ENCODE peak calls at places on chromosomes 1 and 21, in nine cellular contexts. F is lower lobe of right lung, T is AG04450, W is fibroblast of mammary gland, L is PC-9, N is BJ, U is left ventricle myocardium inferior, M is upper lobe of left lung, X is AG09309. B is an unnamed sample.

GRCh38 chr1:61358770-61359455 is 276.6 kb downstream of the NFIA start:
- DNase-seq in W (peak), L (no peak), M (no peak), N (no peak), U (no peak), T (no peak), F (no peak), X (no peak), B (no peak)

GRCh38 chr1:30888391-30888790 is 20.2 kb downstream of the SDC3 start:
- DNase-seq in F (no peak), L (no peak), N (peak), M (no peak), X (peak), U (peak), W (peak), T (peak), B (no peak)

GRCh38 chr1:76595024-76595423 is 272.3 kb upstream of the ST6GALNAC5 start:
- DNase-seq in N (no peak), L (peak), F (no peak), T (no peak), U (no peak), W (no peak), X (no peak), M (no peak), B (no peak)

GRCh38 chr1:153509036-153509435 is 26.8 kb downstream of the S100A6 start:
- DNase-seq in L (no peak), W (no peak), F (no peak), M (no peak), X (no peak), T (no peak), N (no peak), U (no peak), B (no peak)

GRCh38 chr1:65524931-65525296 is 104.4 kb downstream of the LEPR start:
- DNase-seq in U (no peak), N (no peak), M (no peak), L (no peak), T (no peak), F (no peak), W (no peak), X (no peak), B (no peak)

GRCh38 chr1:202151045-202151444 is 6.5 kb upstream of the ARL8A start:
- DNase-seq in X (no peak), N (no peak), M (no peak), L (no peak), U (no peak), T (no peak), W (no peak), F (no peak), B (no peak)

GRCh38 chr1:37478890-37479254 is 4.5 kb downstream of the ZC3H12A start:
- DNase-seq in N (no peak), F (no peak), T (no peak), W (peak), X (no peak), U (no peak), M (peak), L (no peak), B (no peak)

GRCh38 chr1:229094476-229095311 is 176.2 kb upstream of the RAB4A start:
- DNase-seq in U (no peak), M (no peak), N (peak), F (no peak), T (no peak), L (no peak), X (no peak), W (peak), B (no peak)

GRCh38 chr1:31701137-31701736 is 2.6 kb downstream of the COL16A1 start:
- DNase-seq in L (peak), U (peak), N (peak), T (peak), F (peak), M (peak), W (peak), X (peak), B (peak)

GRCh38 chr1:92599184-92599583 is 112.5 kb upstream of the GFI1 start:
- DNase-seq in X (peak), L (peak), U (no peak), F (no peak), W (peak), T (peak), N (no peak), M (no peak), B (no peak)

GRCh38 chr1:207020709-207021107 is 11.8 kb downstream of the C1orf116 start:
- DNase-seq in F (no peak), W (no peak), N (no peak), T (no peak), M (no peak), U (no peak), X (no peak), L (no peak), B (no peak)

GRCh38 chr1:54819195-54819536 is 18.0 kb upstream of the TTC22 start:
- DNase-seq in F (no peak), M (peak), U (no peak), W (no peak), L (peak), N (no peak), X (no peak), T (no peak), B (no peak)

GRCh38 chr1:40625476-40626382 is 39.8 kb downstream of the RIMS3 start:
- DNase-seq in W (peak), U (no peak), F (no peak), M (no peak), N (no peak), L (no peak), T (no peak), X (no peak), B (no peak)

DNA sequence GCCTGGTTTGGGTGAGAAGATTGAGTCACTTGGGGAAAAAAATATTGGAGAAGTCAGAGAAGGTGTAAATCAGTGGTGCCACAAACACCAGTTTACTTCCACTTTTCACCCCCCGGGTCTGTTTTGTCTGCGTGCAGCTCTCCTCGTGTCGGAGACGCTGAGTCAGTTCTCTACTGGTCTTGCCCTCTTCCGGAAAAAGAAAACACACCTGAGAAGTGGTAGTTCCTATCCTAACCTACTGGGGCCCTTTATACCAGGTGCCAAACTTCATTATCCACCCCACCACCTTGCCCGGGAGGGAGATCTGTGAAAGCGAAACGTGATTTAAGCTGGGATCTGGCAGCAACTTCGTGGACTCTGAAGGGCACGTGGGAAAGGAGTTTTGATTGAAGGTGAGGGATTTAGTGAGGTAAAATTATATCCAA is 855 bp upstream of the IVNS1ABP start:
- DNase-seq in L (peak), W (no peak), N (no peak), T (no peak), U (no peak), X (no peak), F (no peak), M (peak), B (no peak)
- TF ChIP-seq CTCF in L (peak), W (no peak), N (no peak), T (no peak), U (no peak), X (no peak), F (no peak), M (no peak), B (no peak)

GRCh38 chr1:22567176-22567575 is 3.9 kb downstream of the EPHA8 start:
- DNase-seq in F (no peak), W (no peak), U (no peak), T (no peak), L (no peak), N (no peak), M (no peak), X (no peak), B (no peak)

GRCh38 chr1:22557341-22557950 is 5.8 kb upstream of the EPHA8 start:
- DNase-seq in W (peak), M (no peak), L (no peak), U (no peak), X (no peak), N (peak), T (no peak), F (no peak), B (no peak)

GRCh38 chr1:22563671-22564612 is 653 bp downstream of the EPHA8 start:
- DNase-seq in N (no peak), L (no peak), W (no peak), U (no peak), X (no peak), F (no peak), T (no peak), M (no peak), B (no peak)

GRCh38 chr1:22567994-22568393 is 4.7 kb downstream of the EPHA8 start:
- DNase-seq in N (no peak), L (no peak), U (no peak), F (no peak), T (no peak), W (no peak), X (no peak), M (no peak), B (no peak)

GRCh38 chr1:22562584-22563551 is at the start of gene EPHA8:
- DNase-seq in F (no peak), M (no peak), L (no peak), U (no peak), W (no peak), X (no peak), N (no peak), T (no peak), B (no peak)
- H3K4me3 ChIP-seq in F (no peak), M (no peak), L (no peak), U (peak), W (no peak), X (no peak), N (no peak), T (no peak), B (no peak)

DNA sequence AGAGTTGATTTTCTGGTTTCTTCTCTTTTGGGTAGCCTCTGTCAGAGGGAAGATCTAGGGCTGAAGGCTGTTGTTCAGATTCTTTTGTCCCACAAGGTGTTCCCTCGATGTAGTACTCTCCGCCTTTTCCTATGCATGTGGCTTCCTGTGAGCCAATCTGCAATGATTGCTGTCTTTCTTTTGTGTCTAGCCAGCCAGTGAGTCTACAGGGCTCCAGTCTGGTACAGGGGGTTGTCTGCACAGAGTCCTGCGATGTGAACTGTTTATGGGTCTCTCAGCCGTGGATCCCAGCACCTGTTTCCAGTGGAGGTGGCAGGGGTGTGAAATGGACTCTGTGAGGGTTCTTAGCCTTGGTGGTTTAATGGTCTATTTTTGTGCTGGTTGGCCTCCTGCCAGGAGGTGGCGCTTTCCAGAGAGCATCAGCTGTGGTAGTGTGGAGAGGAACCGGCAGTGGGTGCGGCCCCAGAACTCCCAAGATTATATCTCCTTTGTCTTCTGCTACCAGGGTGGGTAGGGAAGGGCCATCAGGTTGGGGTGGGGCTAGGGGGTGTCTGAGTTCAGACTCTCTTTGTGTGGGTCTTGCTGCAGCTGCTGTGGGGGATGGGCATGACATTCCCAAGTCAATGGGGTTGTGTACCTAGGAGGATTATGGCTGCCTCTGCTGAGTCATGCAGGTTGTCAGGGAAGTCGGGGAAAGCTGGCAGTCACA is 81.3 kb upstream of the C21orf91 start:
- DNase-seq in T (no peak), N (no peak), W (no peak), L (no peak), F (no peak), U (peak), M (no peak), X (no peak), B (no peak)
- TF ChIP-seq CTCF in T (no peak), N (no peak), W (no peak), L (no peak), F (no peak), U (no peak), M (no peak), X (no peak), B (no peak)

GRCh38 chr21:42746593-42747266 is 93.3 kb downstream of the PDE9A start:
- DNase-seq in N (no peak), F (peak), W (no peak), M (peak), U (peak), T (no peak), X (no peak), L (no peak), B (no peak)
- H3K4me3 ChIP-seq in N (no peak), F (no peak), W (no peak), M (no peak), U (no peak), T (no peak), X (no peak), L (no peak), B (no peak)

DNA sequence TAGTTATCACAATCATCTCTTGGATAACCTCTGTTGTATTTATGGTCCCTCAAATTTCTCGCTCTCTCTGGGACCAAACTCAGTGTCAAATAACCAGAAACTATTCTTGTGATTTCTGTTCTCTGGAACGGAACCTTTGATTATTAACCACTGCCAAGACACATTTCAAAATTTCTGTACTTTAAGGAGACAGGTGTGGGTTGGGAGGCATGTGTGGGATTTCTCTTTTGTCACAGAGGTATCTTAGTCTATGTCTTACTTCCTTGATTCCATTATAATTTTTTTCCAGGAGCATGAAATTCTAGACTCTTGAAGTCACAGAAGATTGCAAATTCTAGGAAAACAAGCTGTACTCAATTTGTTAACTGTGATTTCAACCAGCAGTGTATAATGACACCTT is 919.0 kb upstream of the B3GALT2 start:
- DNase-seq in M (no peak), U (no peak), T (no peak), L (no peak), W (no peak), X (no peak), F (no peak), N (no peak), B (no peak)
- TF ChIP-seq CTCF in M (no peak), U (no peak), T (no peak), L (no peak), W (no peak), X (no peak), F (no peak), N (no peak), B (no peak)

DNA sequence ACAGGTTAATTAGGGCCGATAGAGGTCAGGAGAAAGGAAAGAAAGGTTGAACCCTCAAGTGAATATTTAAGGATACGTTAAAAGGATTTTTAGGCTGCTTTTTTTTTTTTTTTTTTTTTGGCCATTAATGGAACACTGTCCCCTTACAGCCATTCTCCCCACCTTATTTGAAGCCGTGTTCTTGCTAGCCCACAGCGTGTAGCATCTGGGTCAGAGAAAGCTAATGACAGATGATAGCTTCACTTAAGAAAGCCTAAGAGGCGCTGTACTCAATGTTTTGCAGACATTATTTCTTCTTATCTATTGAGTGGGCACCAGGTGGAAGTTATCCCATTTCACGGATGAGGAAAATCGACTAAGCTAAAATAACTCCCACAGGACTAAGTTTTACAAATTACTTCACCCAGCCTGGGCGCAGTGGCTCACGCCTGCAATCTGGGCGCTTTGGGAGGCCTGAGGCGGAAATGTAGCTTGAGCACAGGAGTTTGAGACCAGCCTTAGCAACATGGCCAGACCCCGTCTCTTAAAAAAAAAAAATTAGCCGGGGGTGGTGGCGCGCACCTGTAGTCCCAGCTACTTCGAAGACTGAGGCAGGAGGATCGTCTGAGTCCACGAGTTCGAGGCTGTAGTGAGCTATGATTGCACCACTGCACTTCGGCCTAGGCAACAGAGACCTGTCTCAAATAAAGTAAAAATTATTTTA is 967 bp upstream of the PHTF1 start:
- DNase-seq in T (no peak), N (no peak), M (no peak), F (no peak), W (no peak), U (no peak), L (no peak), X (no peak), B (no peak)
- H3K4me3 ChIP-seq in T (peak), N (peak), M (peak), F (peak), W (peak), U (peak), L (peak), X (peak), B (no peak)